ENCODE peak calls at places on chromosomes 2 and 18, in nine cellular contexts. One of them, this sample, is unnamed.

GRCh38 chr2:141767051-141767450 is 363.8 kb downstream of the LRP1B start:
- DNase-seq in heart right ventricle: no peak
- DNase-seq in NCI-H187: no peak
- DNase-seq in stimulated activated CD4-positive, alpha-beta T cell treated with anti-CD3 and anti-CD28 coated beads, Interleukin-1b, Interleukin-23, amount 100 ng/mL, for 1 hour: no peak
- DNase-seq in CD8-positive, alpha-beta memory T cell: no peak
- DNase-seq in progenitor cell of endocrine pancreas: no peak
- DNase-seq in activated CD8-positive, alpha-beta memory T cell treated with anti-CD3 and anti-CD28 coated beads, Interleukin-2, amount 50 U/mL, for 4 hours: no peak
- DNase-seq in MCF 10A: peak
- DNase-seq in globus pallidus: no peak
- DNase-seq in this sample: no peak

GRCh38 chr18:14961991-14962390 is 214.0 kb downstream of the ANKRD30B start:
- DNase-seq in heart right ventricle: no peak
- DNase-seq in NCI-H187: no peak
- DNase-seq in stimulated activated CD4-positive, alpha-beta T cell treated with anti-CD3 and anti-CD28 coated beads, Interleukin-1b, Interleukin-23, amount 100 ng/mL, for 1 hour: no peak
- DNase-seq in CD8-positive, alpha-beta memory T cell: no peak
- DNase-seq in progenitor cell of endocrine pancreas: no peak
- DNase-seq in activated CD8-positive, alpha-beta memory T cell treated with anti-CD3 and anti-CD28 coated beads, Interleukin-2, amount 50 U/mL, for 4 hours: no peak
- DNase-seq in MCF 10A: no peak
- DNase-seq in globus pallidus: no peak
- DNase-seq in this sample: no peak

GRCh38 chr2:84314901-84315330 is 144.2 kb downstream of the SUCLG1 start:
- DNase-seq in heart right ventricle: peak
- DNase-seq in NCI-H187: peak
- DNase-seq in stimulated activated CD4-positive, alpha-beta T cell treated with anti-CD3 and anti-CD28 coated beads, Interleukin-1b, Interleukin-23, amount 100 ng/mL, for 1 hour: peak
- DNase-seq in CD8-positive, alpha-beta memory T cell: peak
- DNase-seq in progenitor cell of endocrine pancreas: peak
- DNase-seq in activated CD8-positive, alpha-beta memory T cell treated with anti-CD3 and anti-CD28 coated beads, Interleukin-2, amount 50 U/mL, for 4 hours: peak
- DNase-seq in MCF 10A: peak
- DNase-seq in globus pallidus: peak
- DNase-seq in this sample: peak

GRCh38 chr2:208249241-208249640 is 5.6 kb downstream of the IDH1 start:
- DNase-seq in heart right ventricle: no peak
- DNase-seq in NCI-H187: no peak
- DNase-seq in stimulated activated CD4-positive, alpha-beta T cell treated with anti-CD3 and anti-CD28 coated beads, Interleukin-1b, Interleukin-23, amount 100 ng/mL, for 1 hour: no peak
- DNase-seq in CD8-positive, alpha-beta memory T cell: no peak
- DNase-seq in progenitor cell of endocrine pancreas: no peak
- DNase-seq in activated CD8-positive, alpha-beta memory T cell treated with anti-CD3 and anti-CD28 coated beads, Interleukin-2, amount 50 U/mL, for 4 hours: no peak
- DNase-seq in MCF 10A: no peak
- DNase-seq in globus pallidus: no peak
- DNase-seq in this sample: no peak

GRCh38 chr2:9518163-9518562 is 37.5 kb downstream of the ADAM17 start:
- DNase-seq in heart right ventricle: no peak
- DNase-seq in NCI-H187: no peak
- DNase-seq in stimulated activated CD4-positive, alpha-beta T cell treated with anti-CD3 and anti-CD28 coated beads, Interleukin-1b, Interleukin-23, amount 100 ng/mL, for 1 hour: no peak
- DNase-seq in CD8-positive, alpha-beta memory T cell: no peak
- DNase-seq in progenitor cell of endocrine pancreas: no peak
- DNase-seq in activated CD8-positive, alpha-beta memory T cell treated with anti-CD3 and anti-CD28 coated beads, Interleukin-2, amount 50 U/mL, for 4 hours: no peak
- DNase-seq in MCF 10A: no peak
- DNase-seq in globus pallidus: no peak
- DNase-seq in this sample: no peak

GRCh38 chr2:151269798-151270568 is 8.3 kb upstream of the RBM43 start:
- DNase-seq in heart right ventricle: no peak
- DNase-seq in NCI-H187: no peak
- DNase-seq in stimulated activated CD4-positive, alpha-beta T cell treated with anti-CD3 and anti-CD28 coated beads, Interleukin-1b, Interleukin-23, amount 100 ng/mL, for 1 hour: no peak
- DNase-seq in CD8-positive, alpha-beta memory T cell: no peak
- DNase-seq in progenitor cell of endocrine pancreas: no peak
- DNase-seq in activated CD8-positive, alpha-beta memory T cell treated with anti-CD3 and anti-CD28 coated beads, Interleukin-2, amount 50 U/mL, for 4 hours: no peak
- DNase-seq in MCF 10A: peak
- DNase-seq in globus pallidus: no peak
- DNase-seq in this sample: no peak

GRCh38 chr2:27255660-27256059 is 7.2 kb downstream of the SLC30A3 start:
- DNase-seq in heart right ventricle: no peak
- DNase-seq in NCI-H187: no peak
- DNase-seq in stimulated activated CD4-positive, alpha-beta T cell treated with anti-CD3 and anti-CD28 coated beads, Interleukin-1b, Interleukin-23, amount 100 ng/mL, for 1 hour: no peak
- DNase-seq in CD8-positive, alpha-beta memory T cell: no peak
- DNase-seq in progenitor cell of endocrine pancreas: no peak
- DNase-seq in activated CD8-positive, alpha-beta memory T cell treated with anti-CD3 and anti-CD28 coated beads, Interleukin-2, amount 50 U/mL, for 4 hours: no peak
- DNase-seq in MCF 10A: peak
- DNase-seq in globus pallidus: no peak
- DNase-seq in this sample: no peak

GRCh38 chr18:8516391-8517250 is 92.6 kb upstream of the RAB12 start:
- DNase-seq in heart right ventricle: no peak
- DNase-seq in NCI-H187: no peak
- DNase-seq in stimulated activated CD4-positive, alpha-beta T cell treated with anti-CD3 and anti-CD28 coated beads, Interleukin-1b, Interleukin-23, amount 100 ng/mL, for 1 hour: no peak
- DNase-seq in CD8-positive, alpha-beta memory T cell: no peak
- DNase-seq in progenitor cell of endocrine pancreas: no peak
- DNase-seq in activated CD8-positive, alpha-beta memory T cell treated with anti-CD3 and anti-CD28 coated beads, Interleukin-2, amount 50 U/mL, for 4 hours: no peak
- DNase-seq in MCF 10A: peak
- DNase-seq in globus pallidus: no peak
- DNase-seq in this sample: no peak

GRCh38 chr18:37551249-37551648 is 14.3 kb downstream of the CELF4 start:
- DNase-seq in heart right ventricle: no peak
- DNase-seq in NCI-H187: no peak
- DNase-seq in stimulated activated CD4-positive, alpha-beta T cell treated with anti-CD3 and anti-CD28 coated beads, Interleukin-1b, Interleukin-23, amount 100 ng/mL, for 1 hour: no peak
- DNase-seq in CD8-positive, alpha-beta memory T cell: no peak
- DNase-seq in progenitor cell of endocrine pancreas: no peak
- DNase-seq in activated CD8-positive, alpha-beta memory T cell treated with anti-CD3 and anti-CD28 coated beads, Interleukin-2, amount 50 U/mL, for 4 hours: no peak
- DNase-seq in MCF 10A: no peak
- DNase-seq in globus pallidus: no peak
- DNase-seq in this sample: no peak

GRCh38 chr18:35477497-35477896 is 20.3 kb downstream of the INO80C start:
- DNase-seq in heart right ventricle: no peak
- DNase-seq in NCI-H187: no peak
- DNase-seq in stimulated activated CD4-positive, alpha-beta T cell treated with anti-CD3 and anti-CD28 coated beads, Interleukin-1b, Interleukin-23, amount 100 ng/mL, for 1 hour: no peak
- DNase-seq in CD8-positive, alpha-beta memory T cell: no peak
- DNase-seq in progenitor cell of endocrine pancreas: no peak
- DNase-seq in activated CD8-positive, alpha-beta memory T cell treated with anti-CD3 and anti-CD28 coated beads, Interleukin-2, amount 50 U/mL, for 4 hours: no peak
- DNase-seq in MCF 10A: no peak
- DNase-seq in globus pallidus: peak
- DNase-seq in this sample: no peak

GRCh38 chr2:64063924-64064331 is 44.7 kb upstream of the VPS54 start:
- DNase-seq in heart right ventricle: no peak
- DNase-seq in NCI-H187: no peak
- DNase-seq in stimulated activated CD4-positive, alpha-beta T cell treated with anti-CD3 and anti-CD28 coated beads, Interleukin-1b, Interleukin-23, amount 100 ng/mL, for 1 hour: no peak
- DNase-seq in CD8-positive, alpha-beta memory T cell: no peak
- DNase-seq in progenitor cell of endocrine pancreas: no peak
- DNase-seq in activated CD8-positive, alpha-beta memory T cell treated with anti-CD3 and anti-CD28 coated beads, Interleukin-2, amount 50 U/mL, for 4 hours: no peak
- DNase-seq in MCF 10A: no peak
- DNase-seq in globus pallidus: peak
- DNase-seq in this sample: no peak

GRCh38 chr18:49648326-49648725 is 86.5 kb downstream of the LIPG start:
- DNase-seq in heart right ventricle: peak
- DNase-seq in NCI-H187: no peak
- DNase-seq in stimulated activated CD4-positive, alpha-beta T cell treated with anti-CD3 and anti-CD28 coated beads, Interleukin-1b, Interleukin-23, amount 100 ng/mL, for 1 hour: no peak
- DNase-seq in CD8-positive, alpha-beta memory T cell: no peak
- DNase-seq in progenitor cell of endocrine pancreas: no peak
- DNase-seq in activated CD8-positive, alpha-beta memory T cell treated with anti-CD3 and anti-CD28 coated beads, Interleukin-2, amount 50 U/mL, for 4 hours: no peak
- DNase-seq in MCF 10A: no peak
- DNase-seq in globus pallidus: no peak
- DNase-seq in this sample: no peak

GRCh38 chr2:147405651-147406050 is 439.2 kb upstream of the ACVR2A start:
- DNase-seq in heart right ventricle: no peak
- DNase-seq in NCI-H187: no peak
- DNase-seq in stimulated activated CD4-positive, alpha-beta T cell treated with anti-CD3 and anti-CD28 coated beads, Interleukin-1b, Interleukin-23, amount 100 ng/mL, for 1 hour: no peak
- DNase-seq in CD8-positive, alpha-beta memory T cell: no peak
- DNase-seq in progenitor cell of endocrine pancreas: no peak
- DNase-seq in activated CD8-positive, alpha-beta memory T cell treated with anti-CD3 and anti-CD28 coated beads, Interleukin-2, amount 50 U/mL, for 4 hours: no peak
- DNase-seq in MCF 10A: no peak
- DNase-seq in globus pallidus: no peak
- DNase-seq in this sample: no peak

GRCh38 chr2:219951111-219951510 is 323.7 kb downstream of the SLC4A3 start:
- DNase-seq in heart right ventricle: no peak
- DNase-seq in NCI-H187: no peak
- DNase-seq in stimulated activated CD4-positive, alpha-beta T cell treated with anti-CD3 and anti-CD28 coated beads, Interleukin-1b, Interleukin-23, amount 100 ng/mL, for 1 hour: no peak
- DNase-seq in CD8-positive, alpha-beta memory T cell: no peak
- DNase-seq in progenitor cell of endocrine pancreas: no peak
- DNase-seq in activated CD8-positive, alpha-beta memory T cell treated with anti-CD3 and anti-CD28 coated beads, Interleukin-2, amount 50 U/mL, for 4 hours: no peak
- DNase-seq in MCF 10A: no peak
- DNase-seq in globus pallidus: no peak
- DNase-seq in this sample: no peak

GRCh38 chr18:44758821-44759624 is 78.3 kb downstream of the SETBP1 start:
- DNase-seq in heart right ventricle: no peak
- DNase-seq in NCI-H187: no peak
- DNase-seq in stimulated activated CD4-positive, alpha-beta T cell treated with anti-CD3 and anti-CD28 coated beads, Interleukin-1b, Interleukin-23, amount 100 ng/mL, for 1 hour: no peak
- DNase-seq in CD8-positive, alpha-beta memory T cell: no peak
- DNase-seq in progenitor cell of endocrine pancreas: no peak
- DNase-seq in activated CD8-positive, alpha-beta memory T cell treated with anti-CD3 and anti-CD28 coated beads, Interleukin-2, amount 50 U/mL, for 4 hours: no peak
- DNase-seq in MCF 10A: no peak
- DNase-seq in globus pallidus: peak
- DNase-seq in this sample: peak

GRCh38 chr2:137888845-137889244 is 75.4 kb upstream of the HNMT start:
- DNase-seq in heart right ventricle: peak
- DNase-seq in NCI-H187: no peak
- DNase-seq in stimulated activated CD4-positive, alpha-beta T cell treated with anti-CD3 and anti-CD28 coated beads, Interleukin-1b, Interleukin-23, amount 100 ng/mL, for 1 hour: no peak
- DNase-seq in CD8-positive, alpha-beta memory T cell: no peak
- DNase-seq in progenitor cell of endocrine pancreas: peak
- DNase-seq in activated CD8-positive, alpha-beta memory T cell treated with anti-CD3 and anti-CD28 coated beads, Interleukin-2, amount 50 U/mL, for 4 hours: no peak
- DNase-seq in MCF 10A: peak
- DNase-seq in globus pallidus: peak
- DNase-seq in this sample: no peak

GRCh38 chr2:73897240-73897583 is 4.4 kb downstream of the ACTG2 start:
- DNase-seq in heart right ventricle: no peak
- DNase-seq in NCI-H187: no peak
- DNase-seq in stimulated activated CD4-positive, alpha-beta T cell treated with anti-CD3 and anti-CD28 coated beads, Interleukin-1b, Interleukin-23, amount 100 ng/mL, for 1 hour: no peak
- DNase-seq in CD8-positive, alpha-beta memory T cell: no peak
- DNase-seq in progenitor cell of endocrine pancreas: no peak
- DNase-seq in activated CD8-positive, alpha-beta memory T cell treated with anti-CD3 and anti-CD28 coated beads, Interleukin-2, amount 50 U/mL, for 4 hours: no peak
- DNase-seq in MCF 10A: no peak
- DNase-seq in globus pallidus: no peak
- DNase-seq in this sample: no peak

GRCh38 chr2:224032283-224032682 is 6.8 kb downstream of the SERPINE2 start:
- DNase-seq in heart right ventricle: no peak
- DNase-seq in NCI-H187: no peak
- DNase-seq in stimulated activated CD4-positive, alpha-beta T cell treated with anti-CD3 and anti-CD28 coated beads, Interleukin-1b, Interleukin-23, amount 100 ng/mL, for 1 hour: no peak
- DNase-seq in CD8-positive, alpha-beta memory T cell: no peak
- DNase-seq in progenitor cell of endocrine pancreas: no peak
- DNase-seq in activated CD8-positive, alpha-beta memory T cell treated with anti-CD3 and anti-CD28 coated beads, Interleukin-2, amount 50 U/mL, for 4 hours: no peak
- DNase-seq in MCF 10A: no peak
- DNase-seq in globus pallidus: no peak
- DNase-seq in this sample: no peak

GRCh38 chr2:213682276-213682675 is 398.0 kb downstream of the SPAG16 start:
- DNase-seq in heart right ventricle: no peak
- DNase-seq in NCI-H187: no peak
- DNase-seq in stimulated activated CD4-positive, alpha-beta T cell treated with anti-CD3 and anti-CD28 coated beads, Interleukin-1b, Interleukin-23, amount 100 ng/mL, for 1 hour: no peak
- DNase-seq in CD8-positive, alpha-beta memory T cell: no peak
- DNase-seq in progenitor cell of endocrine pancreas: no peak
- DNase-seq in activated CD8-positive, alpha-beta memory T cell treated with anti-CD3 and anti-CD28 coated beads, Interleukin-2, amount 50 U/mL, for 4 hours: no peak
- DNase-seq in MCF 10A: no peak
- DNase-seq in globus pallidus: no peak
- DNase-seq in this sample: no peak

GRCh38 chr2:33435518-33435917 is 40.9 kb upstream of the RASGRP3 start:
- DNase-seq in heart right ventricle: no peak
- DNase-seq in NCI-H187: no peak
- DNase-seq in stimulated activated CD4-positive, alpha-beta T cell treated with anti-CD3 and anti-CD28 coated beads, Interleukin-1b, Interleukin-23, amount 100 ng/mL, for 1 hour: no peak
- DNase-seq in CD8-positive, alpha-beta memory T cell: no peak
- DNase-seq in progenitor cell of endocrine pancreas: no peak
- DNase-seq in activated CD8-positive, alpha-beta memory T cell treated with anti-CD3 and anti-CD28 coated beads, Interleukin-2, amount 50 U/mL, for 4 hours: no peak
- DNase-seq in MCF 10A: no peak
- DNase-seq in globus pallidus: no peak
- DNase-seq in this sample: no peak

GRCh38 chr2:198044777-198045176 is 240.4 kb downstream of the PLCL1 start:
- DNase-seq in heart right ventricle: no peak
- DNase-seq in NCI-H187: no peak
- DNase-seq in stimulated activated CD4-positive, alpha-beta T cell treated with anti-CD3 and anti-CD28 coated beads, Interleukin-1b, Interleukin-23, amount 100 ng/mL, for 1 hour: no peak
- DNase-seq in CD8-positive, alpha-beta memory T cell: no peak
- DNase-seq in progenitor cell of endocrine pancreas: no peak
- DNase-seq in activated CD8-positive, alpha-beta memory T cell treated with anti-CD3 and anti-CD28 coated beads, Interleukin-2, amount 50 U/mL, for 4 hours: no peak
- DNase-seq in MCF 10A: no peak
- DNase-seq in globus pallidus: no peak
- DNase-seq in this sample: no peak

GRCh38 chr2:130819915-130820861 is 16.5 kb upstream of the ARHGEF4 start:
- DNase-seq in heart right ventricle: no peak
- DNase-seq in NCI-H187: no peak
- DNase-seq in stimulated activated CD4-positive, alpha-beta T cell treated with anti-CD3 and anti-CD28 coated beads, Interleukin-1b, Interleukin-23, amount 100 ng/mL, for 1 hour: no peak
- DNase-seq in CD8-positive, alpha-beta memory T cell: no peak
- DNase-seq in progenitor cell of endocrine pancreas: no peak
- DNase-seq in activated CD8-positive, alpha-beta memory T cell treated with anti-CD3 and anti-CD28 coated beads, Interleukin-2, amount 50 U/mL, for 4 hours: no peak
- DNase-seq in MCF 10A: peak
- DNase-seq in globus pallidus: peak
- DNase-seq in this sample: no peak

GRCh38 chr2:11344956-11345671 is 678 bp upstream of the ROCK2 start:
- DNase-seq in heart right ventricle: peak
- DNase-seq in NCI-H187: no peak
- DNase-seq in stimulated activated CD4-positive, alpha-beta T cell treated with anti-CD3 and anti-CD28 coated beads, Interleukin-1b, Interleukin-23, amount 100 ng/mL, for 1 hour: no peak
- DNase-seq in CD8-positive, alpha-beta memory T cell: peak
- DNase-seq in progenitor cell of endocrine pancreas: peak
- DNase-seq in activated CD8-positive, alpha-beta memory T cell treated with anti-CD3 and anti-CD28 coated beads, Interleukin-2, amount 50 U/mL, for 4 hours: peak
- DNase-seq in MCF 10A: peak
- DNase-seq in globus pallidus: peak
- DNase-seq in this sample: no peak

GRCh38 chr2:167844714-167845530 is 402.5 kb downstream of the STK39 start:
- DNase-seq in heart right ventricle: no peak
- DNase-seq in NCI-H187: no peak
- DNase-seq in stimulated activated CD4-positive, alpha-beta T cell treated with anti-CD3 and anti-CD28 coated beads, Interleukin-1b, Interleukin-23, amount 100 ng/mL, for 1 hour: no peak
- DNase-seq in CD8-positive, alpha-beta memory T cell: no peak
- DNase-seq in progenitor cell of endocrine pancreas: no peak
- DNase-seq in activated CD8-positive, alpha-beta memory T cell treated with anti-CD3 and anti-CD28 coated beads, Interleukin-2, amount 50 U/mL, for 4 hours: no peak
- DNase-seq in MCF 10A: peak
- DNase-seq in globus pallidus: no peak
- DNase-seq in this sample: no peak

GRCh38 chr2:26666671-26667070 is 25.5 kb upstream of the CIB4 start:
- DNase-seq in heart right ventricle: no peak
- DNase-seq in NCI-H187: no peak
- DNase-seq in stimulated activated CD4-positive, alpha-beta T cell treated with anti-CD3 and anti-CD28 coated beads, Interleukin-1b, Interleukin-23, amount 100 ng/mL, for 1 hour: no peak
- DNase-seq in CD8-positive, alpha-beta memory T cell: no peak
- DNase-seq in progenitor cell of endocrine pancreas: no peak
- DNase-seq in activated CD8-positive, alpha-beta memory T cell treated with anti-CD3 and anti-CD28 coated beads, Interleukin-2, amount 50 U/mL, for 4 hours: no peak
- DNase-seq in MCF 10A: no peak
- DNase-seq in globus pallidus: no peak
- DNase-seq in this sample: no peak

GRCh38 chr2:108982259-108982679 is 6.8 kb downstream of the EDAR start:
- DNase-seq in heart right ventricle: no peak
- DNase-seq in NCI-H187: no peak
- DNase-seq in stimulated activated CD4-positive, alpha-beta T cell treated with anti-CD3 and anti-CD28 coated beads, Interleukin-1b, Interleukin-23, amount 100 ng/mL, for 1 hour: no peak
- DNase-seq in CD8-positive, alpha-beta memory T cell: no peak
- DNase-seq in progenitor cell of endocrine pancreas: no peak
- DNase-seq in activated CD8-positive, alpha-beta memory T cell treated with anti-CD3 and anti-CD28 coated beads, Interleukin-2, amount 50 U/mL, for 4 hours: no peak
- DNase-seq in MCF 10A: no peak
- DNase-seq in globus pallidus: no peak
- DNase-seq in this sample: no peak

GRCh38 chr18:33696332-33697162 is 118.5 kb downstream of the ASXL3 start:
- DNase-seq in heart right ventricle: no peak
- DNase-seq in NCI-H187: no peak
- DNase-seq in stimulated activated CD4-positive, alpha-beta T cell treated with anti-CD3 and anti-CD28 coated beads, Interleukin-1b, Interleukin-23, amount 100 ng/mL, for 1 hour: no peak
- DNase-seq in CD8-positive, alpha-beta memory T cell: no peak
- DNase-seq in progenitor cell of endocrine pancreas: no peak
- DNase-seq in activated CD8-positive, alpha-beta memory T cell treated with anti-CD3 and anti-CD28 coated beads, Interleukin-2, amount 50 U/mL, for 4 hours: no peak
- DNase-seq in MCF 10A: no peak
- DNase-seq in globus pallidus: no peak
- DNase-seq in this sample: no peak

GRCh38 chr18:51196116-51196810 is 1.2 kb downstream of the MEX3C start:
- DNase-seq in heart right ventricle: peak
- DNase-seq in NCI-H187: no peak
- DNase-seq in stimulated activated CD4-positive, alpha-beta T cell treated with anti-CD3 and anti-CD28 coated beads, Interleukin-1b, Interleukin-23, amount 100 ng/mL, for 1 hour: no peak
- DNase-seq in CD8-positive, alpha-beta memory T cell: peak
- DNase-seq in progenitor cell of endocrine pancreas: no peak
- DNase-seq in activated CD8-positive, alpha-beta memory T cell treated with anti-CD3 and anti-CD28 coated beads, Interleukin-2, amount 50 U/mL, for 4 hours: peak
- DNase-seq in MCF 10A: peak
- DNase-seq in globus pallidus: peak
- DNase-seq in this sample: peak

GRCh38 chr2:18346364-18346763 is 214.1 kb downstream of the RDH14 start:
- DNase-seq in heart right ventricle: no peak
- DNase-seq in NCI-H187: no peak
- DNase-seq in stimulated activated CD4-positive, alpha-beta T cell treated with anti-CD3 and anti-CD28 coated beads, Interleukin-1b, Interleukin-23, amount 100 ng/mL, for 1 hour: no peak
- DNase-seq in CD8-positive, alpha-beta memory T cell: no peak
- DNase-seq in progenitor cell of endocrine pancreas: no peak
- DNase-seq in activated CD8-positive, alpha-beta memory T cell treated with anti-CD3 and anti-CD28 coated beads, Interleukin-2, amount 50 U/mL, for 4 hours: no peak
- DNase-seq in MCF 10A: no peak
- DNase-seq in globus pallidus: no peak
- DNase-seq in this sample: no peak

GRCh38 chr2:132581917-132582316 is 88.1 kb downstream of the LYPD1 start:
- DNase-seq in heart right ventricle: no peak
- DNase-seq in NCI-H187: peak
- DNase-seq in stimulated activated CD4-positive, alpha-beta T cell treated with anti-CD3 and anti-CD28 coated beads, Interleukin-1b, Interleukin-23, amount 100 ng/mL, for 1 hour: no peak
- DNase-seq in CD8-positive, alpha-beta memory T cell: no peak
- DNase-seq in progenitor cell of endocrine pancreas: no peak
- DNase-seq in activated CD8-positive, alpha-beta memory T cell treated with anti-CD3 and anti-CD28 coated beads, Interleukin-2, amount 50 U/mL, for 4 hours: no peak
- DNase-seq in MCF 10A: no peak
- DNase-seq in globus pallidus: no peak
- DNase-seq in this sample: no peak

GRCh38 chr2:98901702-98902101 is 34.3 kb downstream of the CRACDL start:
- DNase-seq in heart right ventricle: no peak
- DNase-seq in NCI-H187: no peak
- DNase-seq in stimulated activated CD4-positive, alpha-beta T cell treated with anti-CD3 and anti-CD28 coated beads, Interleukin-1b, Interleukin-23, amount 100 ng/mL, for 1 hour: no peak
- DNase-seq in CD8-positive, alpha-beta memory T cell: no peak
- DNase-seq in progenitor cell of endocrine pancreas: no peak
- DNase-seq in activated CD8-positive, alpha-beta memory T cell treated with anti-CD3 and anti-CD28 coated beads, Interleukin-2, amount 50 U/mL, for 4 hours: no peak
- DNase-seq in MCF 10A: no peak
- DNase-seq in globus pallidus: no peak
- DNase-seq in this sample: no peak